ENCODE peak calls at places on chromosomes 11 and 22, in ten cellular contexts. E is A549, U is breast epithelium, S is right lobe of liver, G is ovary, P is heart left ventricle, O is tibial nerve, C is Peyer's patch, J is esophagus muscularis mucosa, K is transverse colon. H is an unnamed sample.

GRCh38 chr22:49312601-49313000 is 515.1 kb downstream of the BRD1 start:
- DNase-seq in E (no peak), U (no peak), S (no peak), G (no peak), P (no peak), O (no peak), C (no peak), J (peak), K (no peak), H (no peak)

GRCh38 chr11:80241766-80242165 is 800.9 kb upstream of the TENM4 start:
- DNase-seq in E (no peak), U (no peak), S (no peak), G (no peak), P (no peak), O (no peak), C (no peak), J (no peak), K (no peak), H (no peak)

GRCh38 chr11:69205929-69206612 is 50.3 kb downstream of the SMIM38 start:
- DNase-seq in E (no peak), U (peak), S (no peak), G (no peak), P (no peak), O (no peak), C (no peak), J (no peak), K (no peak), H (no peak)

GRCh38 chr11:127492025-127492424 is 491.5 kb upstream of the KIRREL3 start:
- DNase-seq in E (no peak), U (no peak), S (no peak), G (no peak), P (no peak), O (no peak), C (no peak), J (peak), K (no peak), H (no peak)

GRCh38 chr11:22472306-22472705 is 134.1 kb downstream of the SLC17A6 start:
- DNase-seq in E (peak), U (no peak), S (no peak), G (no peak), P (no peak), O (no peak), C (no peak), J (no peak), K (no peak), H (no peak)

GRCh38 chr11:12556155-12556554 is 118.1 kb upstream of the TEAD1 start:
- DNase-seq in E (peak), U (no peak), S (no peak), G (no peak), P (no peak), O (no peak), C (no peak), J (peak), K (no peak), H (no peak)

GRCh38 chr11:118619444-118620205 is 12.2 kb downstream of the PHLDB1 start:
- DNase-seq in E (peak), U (no peak), S (no peak), G (peak), P (peak), O (no peak), C (no peak), J (no peak), K (no peak), H (no peak)

GRCh38 chr22:39214006-39214382 is 30.8 kb downstream of the PDGFB start:
- DNase-seq in E (no peak), U (no peak), S (no peak), G (no peak), P (peak), O (no peak), C (peak), J (no peak), K (no peak), H (no peak)

GRCh38 chr11:16204261-16204660 is 152.1 kb downstream of the SOX6 start:
- DNase-seq in E (no peak), U (no peak), S (no peak), G (no peak), P (no peak), O (no peak), C (no peak), J (no peak), K (no peak), H (no peak)

GRCh38 chr11:110327508-110327907 is 31.1 kb upstream of the RDX start:
- DNase-seq in E (no peak), U (no peak), S (no peak), G (no peak), P (no peak), O (no peak), C (no peak), J (no peak), K (no peak), H (no peak)

GRCh38 chr11:35383953-35384352 is 35.4 kb downstream of the SLC1A2 start:
- DNase-seq in E (no peak), U (no peak), S (no peak), G (no peak), P (no peak), O (no peak), C (no peak), J (no peak), K (no peak), H (no peak)

GRCh38 chr11:78420796-78421209 is 3.2 kb upstream of the GAB2 start:
- DNase-seq in E (no peak), U (no peak), S (peak), G (peak), P (peak), O (peak), C (peak), J (no peak), K (peak), H (no peak)

GRCh38 chr11:126124284-126124683 is 61.6 kb upstream of the CDON start:
- DNase-seq in E (no peak), U (no peak), S (no peak), G (peak), P (no peak), O (no peak), C (no peak), J (no peak), K (no peak), H (no peak)

GRCh38 chr11:68363771-68364170 is 51.4 kb downstream of the LRP5 start:
- DNase-seq in E (no peak), U (no peak), S (no peak), G (no peak), P (no peak), O (no peak), C (no peak), J (no peak), K (no peak), H (no peak)

GRCh38 chr22:25186140-25186539 is 13.5 kb upstream of the CRYBB3 start:
- DNase-seq in E (no peak), U (no peak), S (no peak), G (no peak), P (no peak), O (no peak), C (no peak), J (no peak), K (no peak), H (no peak)

GRCh38 chr11:126328001-126328390 is 24.1 kb downstream of the DCPS start:
- DNase-seq in E (no peak), U (no peak), S (no peak), G (no peak), P (no peak), O (no peak), C (no peak), J (no peak), K (no peak), H (no peak)

GRCh38 chr11:45158210-45158644 is 11.8 kb downstream of the PRDM11 start:
- DNase-seq in E (no peak), U (peak), S (no peak), G (peak), P (no peak), O (no peak), C (no peak), J (no peak), K (peak), H (peak)

GRCh38 chr11:26901162-26901561 is 92.8 kb upstream of the FIBIN start:
- DNase-seq in E (no peak), U (no peak), S (no peak), G (no peak), P (no peak), O (no peak), C (no peak), J (no peak), K (no peak), H (no peak)

GRCh38 chr11:131750692-131751091 is 380.3 kb downstream of the NTM start:
- DNase-seq in E (no peak), U (no peak), S (no peak), G (no peak), P (no peak), O (no peak), C (no peak), J (no peak), K (no peak), H (no peak)

GRCh38 chr11:123461164-123461563 is 31.1 kb downstream of the GRAMD1B start:
- DNase-seq in E (no peak), U (peak), S (no peak), G (no peak), P (peak), O (no peak), C (no peak), J (no peak), K (no peak), H (no peak)

GRCh38 chr11:34351051-34351450 is 6.8 kb downstream of the ABTB2 start:
- DNase-seq in E (no peak), U (no peak), S (no peak), G (no peak), P (no peak), O (no peak), C (no peak), J (peak), K (no peak), H (no peak)

GRCh38 chr22:43985532-43985931 is 30.3 kb downstream of the SAMM50 start:
- DNase-seq in E (no peak), U (peak), S (no peak), G (peak), P (no peak), O (no peak), C (no peak), J (no peak), K (no peak), H (no peak)

GRCh38 chr11:68413591-68413999 is 47.0 kb upstream of the PPP6R3 start:
- DNase-seq in E (no peak), U (no peak), S (no peak), G (no peak), P (no peak), O (no peak), C (no peak), J (no peak), K (no peak), H (no peak)

GRCh38 chr11:10317776-10318526 is 13.1 kb downstream of the ADM start:
- DNase-seq in E (no peak), U (no peak), S (no peak), G (no peak), P (no peak), O (no peak), C (peak), J (no peak), K (no peak), H (peak)

GRCh38 chr22:32501797-32502290 is 27.2 kb downstream of the FBXO7 start:
- DNase-seq in E (no peak), U (no peak), S (no peak), G (no peak), P (no peak), O (no peak), C (no peak), J (no peak), K (no peak), H (no peak)

DNA sequence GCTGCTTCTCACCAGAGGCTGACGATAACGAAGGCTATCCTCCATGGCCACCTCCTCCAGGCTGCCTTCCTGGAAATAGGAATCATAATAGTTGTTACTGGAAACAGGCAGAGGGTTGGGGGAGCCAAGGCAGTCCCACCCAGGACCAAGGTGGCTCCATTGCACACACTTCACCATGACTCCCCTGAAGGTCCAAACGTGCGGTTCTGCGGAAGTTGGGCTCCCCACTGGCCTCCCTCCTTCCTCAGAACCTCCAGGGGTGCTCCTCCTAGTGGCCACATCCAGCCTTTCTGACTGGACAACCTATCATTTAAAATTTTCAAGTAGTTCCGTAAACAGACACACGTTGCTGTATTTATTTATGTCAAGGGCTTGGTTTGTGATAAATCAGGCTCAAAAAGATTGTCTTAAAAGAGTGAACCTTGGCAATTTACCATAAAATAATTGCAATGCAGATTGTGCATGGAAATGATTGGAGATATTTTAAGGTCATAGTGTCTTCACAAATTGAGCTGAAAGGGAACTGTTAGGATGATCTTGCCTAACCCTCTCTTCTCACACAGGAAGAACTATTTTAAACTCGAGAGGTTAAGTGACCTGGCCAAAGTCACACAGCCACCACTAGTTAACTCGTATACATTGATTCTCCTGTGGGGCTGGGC is 1.4 kb upstream of the TCN2 start:
- DNase-seq in E (peak), U (no peak), S (peak), G (no peak), P (peak), O (no peak), C (peak), J (no peak), K (peak), H (peak)
- TF ChIP-seq POLR2A in E (no peak), U (no peak), S (no peak), G (no peak), P (no peak), O (no peak), C (no peak), J (no peak), K (no peak), H (no peak)

GRCh38 chr11:134047586-134047999 is 21.3 kb upstream of the JAM3 start:
- DNase-seq in E (no peak), U (no peak), S (no peak), G (peak), P (peak), O (peak), C (peak), J (peak), K (peak), H (no peak)
- TF ChIP-seq POLR2A in E (no peak), U (no peak), S (no peak), G (no peak), P (no peak), O (no peak), C (no peak), J (no peak), K (no peak), H (no peak)

DNA sequence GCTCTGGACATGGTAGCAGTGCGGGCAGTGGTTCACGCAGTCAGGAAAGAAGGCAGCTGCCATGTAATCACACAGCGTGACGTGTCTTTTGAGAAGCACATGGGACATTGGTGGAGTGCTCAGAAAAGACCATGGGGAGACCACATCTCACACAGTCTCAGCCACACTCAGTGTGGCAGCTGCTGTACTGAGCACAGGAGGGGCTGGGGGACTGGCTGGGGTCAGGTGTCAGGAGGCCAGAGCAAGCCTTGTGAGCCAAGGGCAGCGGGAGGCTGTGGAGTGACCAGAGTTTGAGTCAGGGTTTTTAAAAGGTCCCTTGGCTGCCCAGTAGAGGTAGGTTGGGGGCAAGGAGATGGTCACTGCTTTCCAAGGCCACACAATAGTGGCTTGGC is 18.5 kb downstream of the CLDN5 start:
- DNase-seq in E (no peak), U (no peak), S (no peak), G (no peak), P (no peak), O (no peak), C (no peak), J (no peak), K (no peak), H (no peak)
- TF ChIP-seq POLR2A in E (no peak), U (no peak), S (no peak), G (no peak), P (no peak), O (no peak), C (no peak), J (no peak), K (no peak), H (no peak)

DNA sequence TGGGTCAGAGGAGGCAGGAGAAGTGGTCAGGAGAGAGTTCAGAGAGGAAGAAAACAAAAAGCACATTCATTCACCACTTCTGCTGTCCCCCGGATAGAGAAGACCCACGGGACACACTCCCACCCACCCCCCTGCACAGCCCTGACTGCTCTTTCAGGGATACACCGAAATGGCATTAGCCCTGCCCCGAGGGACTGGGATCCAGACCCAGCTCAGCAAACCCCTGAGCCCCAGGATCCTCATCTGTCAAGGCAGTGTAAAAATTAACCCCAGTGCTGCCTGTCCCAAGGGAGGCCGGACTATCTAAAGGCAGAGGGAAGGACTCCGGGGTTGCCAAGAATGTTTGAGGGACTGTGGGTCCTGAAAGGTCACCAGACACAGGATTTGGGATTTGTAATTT is 31.2 kb downstream of the TPBGL start:
- DNase-seq in E (no peak), U (peak), S (peak), G (no peak), P (no peak), O (no peak), C (peak), J (no peak), K (peak), H (no peak)
- TF ChIP-seq POLR2A in E (no peak), U (no peak), S (no peak), G (no peak), P (no peak), O (no peak), C (no peak), J (no peak), K (no peak), H (no peak)

DNA sequence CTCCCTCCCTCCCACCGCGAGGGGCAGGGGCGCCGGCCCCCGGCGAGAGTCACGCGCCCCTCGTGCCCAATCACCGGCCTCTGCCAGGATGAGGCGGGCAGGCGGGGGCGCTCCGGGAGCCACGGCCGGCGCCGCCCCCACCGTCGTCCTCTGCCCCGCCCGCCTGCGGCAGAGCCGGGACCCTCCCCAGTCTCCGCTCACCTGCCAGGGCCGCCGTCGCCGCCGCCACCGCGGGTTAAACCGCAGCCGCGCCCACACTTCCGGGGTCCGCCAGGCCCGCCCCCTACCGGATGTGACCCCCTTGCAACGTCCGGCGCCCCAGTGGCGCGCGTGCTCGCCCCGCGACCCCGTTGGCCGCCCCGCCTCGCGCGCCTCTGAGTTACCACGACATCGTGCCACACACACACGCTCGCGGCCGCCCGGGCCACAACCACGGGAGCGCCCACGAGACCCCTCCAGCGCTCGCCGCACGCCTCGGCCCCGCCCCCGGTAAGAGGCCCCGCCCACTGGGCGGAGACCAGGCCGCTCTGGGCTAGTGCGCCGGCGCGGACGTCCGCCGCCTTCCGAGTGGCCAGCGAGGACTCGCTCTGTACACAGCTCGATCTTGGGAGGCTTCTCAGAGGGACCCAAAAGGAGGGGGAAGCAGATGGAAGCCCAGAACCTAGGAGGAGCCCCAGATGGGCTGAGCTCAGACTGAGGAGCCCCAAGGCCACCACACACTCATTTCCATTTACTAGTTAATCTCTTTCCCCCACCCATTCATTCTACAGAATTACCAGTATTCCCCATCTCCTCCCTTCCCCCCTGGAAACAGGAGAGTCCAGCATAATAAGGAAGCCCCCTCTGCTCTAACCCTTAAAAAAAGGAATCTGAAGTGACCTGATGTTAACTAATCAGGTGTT is at the start of gene VPS37C:
- DNase-seq in E (peak), U (peak), S (peak), G (peak), P (peak), O (peak), C (peak), J (peak), K (peak), H (peak)
- TF ChIP-seq POLR2A in E (peak), U (peak), S (peak), G (peak), P (peak), O (peak), C (peak), J (no peak), K (peak), H (peak)

DNA sequence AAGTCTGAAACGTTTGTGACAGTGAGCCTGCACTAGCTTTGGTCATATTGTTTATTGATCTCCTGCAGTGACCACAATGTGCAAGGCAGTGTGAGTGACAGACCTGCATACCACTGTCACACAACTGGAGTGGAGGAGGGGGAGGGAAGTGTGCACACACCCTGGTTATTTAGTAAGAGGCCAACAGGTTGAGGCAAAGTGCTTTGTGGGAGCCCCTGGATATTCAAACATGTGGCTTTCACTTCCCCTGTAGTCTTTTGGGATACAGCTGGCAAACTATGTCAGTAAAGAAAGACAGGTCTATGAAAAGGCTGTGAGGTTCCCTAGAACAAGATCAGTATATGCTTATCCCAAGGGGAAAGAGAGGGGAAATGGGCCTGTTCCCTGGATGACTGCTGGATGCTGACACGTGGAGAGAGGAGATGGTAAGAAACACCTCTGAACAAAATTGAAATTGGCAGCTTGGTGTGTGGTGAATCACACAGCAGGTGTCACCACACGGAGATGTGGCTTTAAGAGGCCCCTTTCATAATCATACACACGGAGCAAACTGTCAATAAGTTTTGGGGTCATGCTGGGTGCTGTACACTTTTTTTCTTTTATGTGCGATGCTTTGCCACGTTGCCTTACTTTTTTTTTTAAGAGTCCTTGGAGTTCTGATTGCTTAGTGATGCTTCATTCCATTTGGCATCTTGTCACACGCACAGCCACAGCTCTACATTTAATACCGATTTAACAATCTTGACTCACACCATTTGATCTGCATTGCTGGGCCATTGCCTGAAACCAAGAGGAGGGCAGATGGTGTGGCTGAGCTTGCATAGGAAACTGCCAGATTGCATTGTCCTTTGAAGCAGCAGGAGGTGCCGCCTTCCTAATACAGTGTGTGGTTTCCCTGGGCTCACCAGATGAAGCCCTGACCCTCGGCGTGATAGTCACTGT is 11.3 kb downstream of the OSBP2 start:
- DNase-seq in E (no peak), U (no peak), S (no peak), G (no peak), P (no peak), O (no peak), C (no peak), J (no peak), K (peak), H (no peak)
- TF ChIP-seq POLR2A in E (no peak), U (no peak), S (no peak), G (no peak), P (no peak), O (no peak), C (no peak), J (no peak), K (no peak), H (no peak)

GRCh38 chr22:41946360-41947180 is at the start of gene CENPM:
- DNase-seq in E (peak), U (peak), S (peak), G (peak), P (peak), O (peak), C (peak), J (peak), K (peak), H (peak)
- TF ChIP-seq POLR2A in E (peak), U (no peak), S (no peak), G (no peak), P (no peak), O (no peak), C (no peak), J (no peak), K (no peak), H (peak)

H was measured in erythroblast.